ENCODE peak calls at places on chromosome 2, in six cellular contexts. P is GM12891, I is body of pancreas, E is adrenal gland, J is transverse colon, U is GM12892. K is an unnamed sample.

GRCh38 chr2:170180031-170180566 is 2.2 kb downstream of the MYO3B start:
- DNase-seq in U (no peak), I (no peak), J (no peak), E (no peak), P (no peak), K (no peak)

GRCh38 chr2:10772868-10773215 is 39.7 kb downstream of the PDIA6 start:
- DNase-seq in I (no peak), P (no peak), J (no peak), U (no peak), E (no peak), K (no peak)

GRCh38 chr2:238956676-238957075 is 108.8 kb downstream of the TWIST2 start:
- DNase-seq in J (no peak), I (no peak), E (no peak), U (no peak), P (no peak), K (no peak)

GRCh38 chr2:137190411-137191190 is 425.3 kb downstream of the THSD7B start:
- DNase-seq in U (no peak), J (no peak), I (no peak), P (no peak), E (no peak), K (no peak)

GRCh38 chr2:230878599-230878965 is 13.8 kb downstream of the ITM2C start:
- DNase-seq in I (no peak), J (no peak), E (no peak), P (no peak), U (no peak), K (no peak)

GRCh38 chr2:231554748-231555545 is 24.7 kb upstream of the NMUR1 start:
- DNase-seq in J (peak), I (peak), U (no peak), E (peak), P (no peak), K (no peak)

GRCh38 chr2:132965469-132965868 is 295.5 kb upstream of the LYPD1 start:
- DNase-seq in I (no peak), E (no peak), J (no peak), P (no peak), U (no peak), K (no peak)

GRCh38 chr2:42314892-42315468 is 46.0 kb downstream of the COX7A2L start:
- DNase-seq in J (no peak), E (no peak), U (no peak), P (no peak), I (no peak), K (no peak)

GRCh38 chr2:240208096-240208495 is 67.6 kb upstream of the OTOS start:
- DNase-seq in J (no peak), I (no peak), U (no peak), E (no peak), P (no peak), K (no peak)

GRCh38 chr2:101566632-101567228 is 91.8 kb upstream of the RFX8 start:
- DNase-seq in E (no peak), P (no peak), J (no peak), U (no peak), I (no peak), K (no peak)

GRCh38 chr2:73494031-73494430 is 108.4 kb downstream of the ALMS1 start:
- DNase-seq in P (no peak), J (no peak), E (no peak), I (no peak), U (no peak), K (no peak)

GRCh38 chr2:165795011-165795410 is 964 bp upstream of the GALNT3 start:
- DNase-seq in J (peak), U (no peak), P (no peak), E (no peak), I (peak), K (no peak)

GRCh38 chr2:26976242-26976641 is 5.8 kb downstream of the MAPRE3 start:
- DNase-seq in E (no peak), I (no peak), P (no peak), J (no peak), U (no peak), K (no peak)

GRCh38 chr2:43139996-43140621 is 86.3 kb downstream of the ZFP36L2 start:
- DNase-seq in J (no peak), E (no peak), I (no peak), P (no peak), U (no peak), K (no peak)

GRCh38 chr2:181457121-181457740 is at the start of gene ITGA4:
- DNase-seq in U (peak), I (peak), E (peak), P (peak), J (peak), K (peak)

GRCh38 chr2:233915133-233915532 is 2.0 kb upstream of the TRPM8 start:
- DNase-seq in E (no peak), U (no peak), P (no peak), I (no peak), J (no peak), K (peak)

GRCh38 chr2:96899084-96899735 is 29.3 kb upstream of the SEMA4C start:
- DNase-seq in E (peak), I (no peak), P (no peak), J (no peak), U (no peak), K (no peak)

GRCh38 chr2:165003443-165004130 is 48.3 kb upstream of the SLC38A11 start:
- DNase-seq in I (no peak), E (no peak), U (no peak), J (no peak), P (no peak), K (no peak)

GRCh38 chr2:236658974-236659757 is 89.5 kb downstream of the ACKR3 start:
- DNase-seq in J (no peak), U (no peak), I (no peak), E (no peak), P (no peak), K (no peak)

GRCh38 chr2:196170681-196171247 is 614 bp downstream of the STK17B start:
- DNase-seq in J (peak), U (no peak), I (peak), E (peak), P (no peak), K (peak)

GRCh38 chr2:3911891-3912455 is 208.6 kb downstream of the DCDC2C start:
- DNase-seq in E (no peak), U (no peak), J (no peak), P (no peak), I (no peak), K (no peak)

GRCh38 chr2:221716434-221717303 is 144.6 kb upstream of the EPHA4 start:
- DNase-seq in U (no peak), E (no peak), P (no peak), J (peak), I (no peak), K (no peak)

GRCh38 chr2:95050385-95051300 is 25.1 kb downstream of the MAL start:
- DNase-seq in P (no peak), J (no peak), I (no peak), U (no peak), E (no peak), K (no peak)

GRCh38 chr2:134539946-134540345 is 178.9 kb downstream of the TMEM163 start:
- DNase-seq in E (no peak), U (no peak), I (no peak), J (no peak), P (no peak), K (no peak)

GRCh38 chr2:241903121-241904010 is 33.8 kb downstream of the RTP5 start:
- DNase-seq in E (no peak), U (no peak), I (no peak), J (no peak), P (no peak), K (no peak)

GRCh38 chr2:193446967-193447366 is 1252.2 kb upstream of the TMEFF2 start:
- DNase-seq in E (no peak), U (no peak), P (no peak), I (no peak), J (no peak), K (no peak)

GRCh38 chr2:109264595-109265328 is 135.8 kb downstream of the SH3RF3 start:
- DNase-seq in U (no peak), P (no peak), I (no peak), J (no peak), E (peak), K (no peak)

GRCh38 chr2:70703900-70704549 is 64.0 kb downstream of the ADD2 start:
- DNase-seq in E (no peak), P (no peak), I (peak), U (no peak), J (no peak), K (peak)

GRCh38 chr2:160252278-160252887 is 52.3 kb upstream of the ITGB6 start:
- DNase-seq in P (no peak), J (no peak), U (no peak), I (no peak), E (no peak), K (peak)

GRCh38 chr2:128779301-128780095 is 460.8 kb upstream of the HS6ST1 start:
- DNase-seq in U (no peak), J (no peak), P (no peak), I (no peak), E (no peak), K (no peak)

GRCh38 chr2:26246818-26247217 is 2.1 kb downstream of the HADHB start:
- DNase-seq in I (no peak), U (no peak), E (peak), P (no peak), J (no peak), K (peak)

GRCh38 chr2:177314194-177314593 is 49.7 kb upstream of the NFE2L2 start:
- DNase-seq in U (no peak), P (no peak), I (no peak), E (no peak), J (no peak), K (no peak)

GRCh38 chr2:215427585-215427984 is 8.3 kb downstream of the FN1 start:
- DNase-seq in E (no peak), I (no peak), J (no peak), P (no peak), U (no peak), K (no peak)

GRCh38 chr2:196592912-196593881 is 46.3 kb upstream of the CCDC150 start:
- DNase-seq in J (no peak), U (peak), P (peak), E (no peak), I (peak), K (peak)

GRCh38 chr2:203960791-203961190 is 24.2 kb downstream of the ICOS start:
- DNase-seq in P (no peak), J (no peak), I (no peak), E (no peak), U (no peak), K (no peak)

GRCh38 chr2:146642066-146642465 is 1202.8 kb upstream of the ACVR2A start:
- DNase-seq in E (no peak), J (no peak), P (no peak), I (no peak), U (no peak), K (no peak)

GRCh38 chr2:43255249-43255960 is 29.0 kb upstream of the ZFP36L2 start:
- DNase-seq in U (no peak), E (no peak), I (no peak), P (no peak), J (no peak), K (no peak)

GRCh38 chr2:207256476-207257207 is 90.9 kb upstream of the KLF7 start:
- DNase-seq in I (no peak), P (no peak), U (no peak), E (no peak), J (no peak), K (peak)

DNA sequence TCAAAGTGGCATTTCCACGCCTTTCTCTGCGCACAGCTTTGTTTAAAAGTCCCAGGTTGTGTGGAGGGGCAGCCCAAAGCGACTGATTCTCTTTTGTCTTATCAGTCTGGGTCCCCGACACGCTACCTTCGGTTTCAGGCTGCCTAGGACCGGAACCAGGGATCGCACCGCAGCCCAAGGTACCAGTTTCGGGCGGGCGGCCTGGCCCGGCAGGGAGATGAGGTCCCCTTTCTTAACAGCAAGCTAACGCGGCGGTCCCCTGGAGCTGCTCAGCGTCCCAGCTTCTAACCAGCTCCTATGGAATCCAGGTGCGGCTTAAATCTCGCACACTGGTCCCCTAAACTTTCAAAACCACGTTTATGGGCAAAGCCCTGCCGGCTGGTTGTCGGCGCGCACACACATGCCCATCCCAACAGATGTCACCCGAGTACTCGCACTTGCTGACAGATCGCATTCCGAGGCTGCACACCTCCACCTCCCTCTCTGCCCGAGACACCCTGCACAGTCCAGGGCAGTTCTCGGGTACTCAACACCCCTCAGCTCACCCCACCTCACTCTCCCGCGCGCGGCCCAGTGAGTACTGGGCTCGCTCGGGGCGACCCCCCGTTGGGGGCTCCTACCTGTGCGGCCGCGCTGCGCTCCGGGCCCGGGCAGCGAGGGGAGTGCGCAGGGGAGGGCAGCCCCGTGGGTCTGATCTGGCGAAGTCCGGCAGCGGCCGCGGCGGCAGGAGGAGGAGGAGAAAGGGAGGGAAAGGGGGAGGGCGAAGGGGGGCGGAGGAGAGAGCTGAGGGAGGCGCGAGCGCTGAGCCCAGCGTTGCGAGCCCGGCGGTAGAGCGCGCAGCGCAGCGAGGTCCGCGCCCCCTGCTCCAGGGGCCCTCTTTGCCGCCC is at the start of gene EFEMP1:
- DNase-seq in J (peak), P (peak), E (peak), U (peak), I (peak), K (no peak)
- TF ChIP-seq POLR2A in J (peak), P (no peak), E (no peak), U (no peak), I (peak), K (no peak)

DNA sequence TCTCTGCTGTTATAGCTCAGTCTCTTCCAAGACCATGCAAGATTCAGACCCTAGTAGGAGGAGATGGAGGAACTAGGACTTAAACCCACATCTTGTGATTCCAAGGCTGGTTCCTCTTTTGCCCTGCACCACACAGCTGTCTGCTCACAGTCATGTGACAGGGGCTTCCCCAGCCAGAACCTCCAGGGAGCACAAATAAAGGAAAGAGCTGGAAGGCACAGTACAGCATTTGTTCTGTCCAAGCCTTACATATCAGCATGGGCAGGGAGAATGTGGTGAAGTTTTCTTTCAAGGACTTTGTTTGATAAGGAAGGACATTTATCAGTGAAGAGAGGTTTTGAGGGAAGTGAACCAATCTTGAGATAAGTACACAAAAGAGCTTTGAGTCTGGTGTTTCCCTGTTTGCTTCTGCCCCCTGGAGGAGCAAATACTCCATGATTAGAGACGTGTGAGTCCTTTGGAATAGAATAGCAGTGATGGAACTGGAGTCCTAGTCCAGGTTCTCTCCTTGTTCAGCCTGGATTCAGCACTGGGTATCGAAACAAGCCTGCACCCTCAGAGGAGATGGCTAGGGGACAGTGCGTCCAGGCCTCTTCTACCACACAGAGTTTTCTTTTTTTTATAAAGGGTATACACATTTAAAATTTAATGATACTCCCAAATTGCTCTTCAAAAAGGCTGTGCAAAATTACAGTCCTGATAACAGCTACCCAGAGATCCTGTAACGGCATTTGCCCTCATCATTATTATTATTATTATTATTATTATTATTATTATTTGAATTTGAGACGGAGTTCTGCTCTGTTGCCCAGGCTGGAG is 24.6 kb upstream of the CASP10 start:
- DNase-seq in P (peak), E (peak), I (peak), J (peak), U (no peak), K (peak)
- TF ChIP-seq POLR2A in P (no peak), E (peak), I (peak), J (peak), U (no peak), K (peak)

DNA sequence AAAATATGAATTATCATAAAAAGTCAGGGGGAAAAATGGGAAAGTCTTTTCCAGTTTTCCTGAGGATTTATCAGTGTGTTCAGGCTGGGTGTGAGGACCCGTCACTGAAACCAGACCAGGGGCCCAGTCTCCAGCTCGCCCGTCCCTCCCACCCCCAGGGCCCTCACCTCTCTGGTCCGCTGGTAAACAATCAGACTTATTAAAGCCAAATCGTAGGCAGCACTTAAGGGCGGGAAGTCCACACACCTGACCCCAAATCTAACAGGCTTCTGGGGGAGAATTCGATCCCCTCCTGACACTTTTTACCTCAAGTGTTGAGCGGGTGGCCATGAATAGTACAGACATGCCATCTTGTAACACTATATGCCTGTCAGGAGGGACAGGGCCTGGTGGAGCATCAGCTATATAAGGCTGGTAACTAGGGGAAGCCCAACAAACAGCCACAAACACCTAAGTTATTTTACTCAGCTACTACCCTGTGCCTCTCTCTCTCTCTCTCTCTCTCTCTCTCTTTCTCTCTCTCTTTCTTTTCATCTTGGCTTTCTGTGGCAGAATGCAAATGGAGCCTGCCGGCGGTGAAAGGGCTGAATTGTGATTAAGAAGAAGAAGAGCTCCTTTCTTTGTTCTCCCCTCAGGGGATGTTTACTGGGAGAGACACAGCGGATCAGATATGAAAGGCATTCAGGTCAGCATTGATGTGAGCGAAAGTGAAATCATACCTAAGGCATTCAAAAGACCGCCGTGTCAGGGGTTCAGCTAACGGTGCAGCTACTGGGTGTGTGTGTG is 9.5 kb downstream of the ZEB2 start:
- DNase-seq in I (no peak), J (no peak), U (no peak), E (no peak), P (no peak), K (peak)
- TF ChIP-seq POLR2A in I (no peak), J (no peak), U (no peak), E (no peak), P (no peak), K (peak)

GRCh38 chr2:219296142-219296541 is 13.1 kb downstream of the PTPRN start:
- DNase-seq in U (no peak), P (no peak), E (no peak), I (no peak), J (no peak), K (no peak)
- TF ChIP-seq POLR2A in U (no peak), P (no peak), E (no peak), I (no peak), J (no peak), K (no peak)

GRCh38 chr2:197599285-197599965 is 76.0 kb downstream of the RFTN2 start:
- DNase-seq in P (peak), E (peak), I (peak), J (no peak), U (peak), K (peak)
- TF ChIP-seq POLR2A in P (no peak), E (no peak), I (no peak), J (no peak), U (no peak), K (no peak)

DNA sequence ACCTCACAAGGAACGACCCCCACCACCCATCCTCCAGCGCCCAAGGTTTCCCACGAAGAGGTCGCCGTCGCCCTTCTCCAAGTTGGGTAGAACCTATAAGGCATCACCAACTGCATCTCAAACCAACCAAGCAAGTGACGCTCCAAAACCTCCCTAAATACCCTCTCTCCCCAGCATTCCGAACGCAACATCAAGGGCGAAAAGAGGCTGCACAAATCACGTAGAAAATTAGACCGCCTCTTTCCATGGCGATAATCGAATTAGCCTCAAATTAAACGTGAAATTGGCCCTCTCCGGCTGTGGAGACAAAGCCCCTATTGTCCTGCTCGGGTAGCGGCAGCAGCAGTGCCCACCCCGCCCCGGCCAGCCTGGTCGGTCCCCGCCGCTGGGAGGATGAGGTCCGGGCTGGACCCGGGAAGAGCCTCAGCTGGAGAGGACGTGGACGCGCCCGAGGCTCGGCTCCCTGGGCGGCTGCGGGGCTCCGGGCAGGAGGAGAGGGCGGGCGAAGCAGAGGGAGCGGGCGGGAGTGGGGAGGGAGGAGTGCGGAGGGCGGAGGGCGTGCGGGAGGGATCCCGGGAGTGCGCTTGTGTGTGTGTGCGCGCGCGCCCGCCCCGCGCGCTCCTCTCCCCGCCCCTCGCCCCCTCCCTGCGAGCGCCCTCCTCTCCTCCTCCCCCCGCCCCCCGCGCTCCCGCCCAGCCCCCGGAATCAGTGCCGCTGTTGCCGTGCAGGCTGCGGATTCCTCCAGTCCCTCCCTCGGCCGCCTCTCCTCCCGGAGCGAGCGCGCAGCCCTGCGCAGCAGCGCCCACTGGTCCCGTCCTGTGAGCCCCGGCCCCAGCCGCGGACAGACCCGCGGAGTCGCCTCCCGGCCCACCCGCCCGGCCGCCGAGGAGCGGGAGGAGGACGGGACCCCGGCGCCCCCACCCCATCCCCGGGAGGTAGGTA is at the start of gene SPTBN1:
- DNase-seq in U (peak), J (peak), I (peak), E (peak), P (peak), K (peak)
- TF ChIP-seq POLR2A in U (no peak), J (peak), I (peak), E (peak), P (no peak), K (no peak)